ENCODE peak calls at places on chromosomes 13 and 19, in four cellular contexts. E is HS-5, S is RWPE1, G is left cardiac atrium. X is an unnamed sample.

GRCh38 chr13:29859971-29860370 is 9.6 kb upstream of the UBL3 start:
- DNase-seq in G (no peak), S (no peak), E (peak), X (no peak)

GRCh38 chr19:1251503-1252220 is 3.3 kb downstream of the MIDN start:
- DNase-seq in G (no peak), S (no peak), E (no peak), X (no peak)

GRCh38 chr13:46382224-46382623 is 4.8 kb downstream of the RUBCNL start:
- DNase-seq in G (no peak), E (no peak), S (no peak), X (no peak)

GRCh38 chr13:21596722-21597121 is 7.2 kb downstream of the MICU2 start:
- DNase-seq in E (no peak), G (no peak), S (no peak), X (no peak)

GRCh38 chr19:44499559-44499958 is 763 bp downstream of the ZNF180 start:
- DNase-seq in S (no peak), E (no peak), G (no peak), X (no peak)

GRCh38 chr13:27868639-27869435 is 51.0 kb upstream of the PDX1 start:
- DNase-seq in E (no peak), G (no peak), S (peak), X (no peak)

GRCh38 chr13:109704771-109705628 is 81.4 kb downstream of the IRS2 start:
- DNase-seq in G (peak), S (peak), E (no peak), X (no peak)

GRCh38 chr19:42233106-42233505 is 9.3 kb downstream of the GSK3A start:
- DNase-seq in G (no peak), S (no peak), E (no peak), X (no peak)

GRCh38 chr19:42468273-42468796 is 25.6 kb upstream of the CXCL17 start:
- DNase-seq in E (peak), G (no peak), S (peak), X (no peak)

X was measured in stimulated activated CD8-positive, alpha-beta memory T cell treated with anti-CD3 and anti-CD28 coated beads, Interleukin-7, amount 100 ng/mL, for 48 hours.